ENCODE peak calls at places on chromosome 11, in nine cellular contexts. C, E, Y, F, I, K, P, X and A are unnamed samples.

GRCh38 chr11:109795234-109795633 is 298.0 kb upstream of the ZC3H12C start:
- DNase-seq in X (no peak), I (no peak), C (peak; percentile 20), F (no peak), P (no peak), K (peak; percentile 78), E (no peak), Y (no peak), A (peak; percentile 5)

GRCh38 chr11:71283960-71284359 is 31.6 kb upstream of the SHANK2 start:
- DNase-seq in X (no peak), P (no peak), E (no peak), F (no peak), I (no peak), C (no peak), Y (no peak), K (no peak), A (peak; percentile 88)

GRCh38 chr11:83033972-83034672 is 37.6 kb downstream of the RAB30 start:
- DNase-seq in C (peak; percentile 90), F (no peak), K (peak; percentile 88), Y (peak; percentile 64), I (peak; percentile 24), E (no peak), P (no peak), X (peak; percentile 88), A (peak; percentile 62)

GRCh38 chr11:74871037-74871436 is 77.9 kb downstream of the XRRA1 start:
- DNase-seq in I (no peak), Y (no peak), X (no peak), C (no peak), P (no peak), K (no peak), F (no peak), E (no peak), A (no peak)

GRCh38 chr11:11845066-11845465 is 3.3 kb downstream of the USP47 start:
- DNase-seq in X (no peak), Y (no peak), E (no peak), C (no peak), F (no peak), I (no peak), K (no peak), P (no peak), A (peak; percentile 92)

GRCh38 chr11:19367051-19367709 is 126.4 kb upstream of the E2F8 start:
- DNase-seq in P (no peak), K (peak; percentile 82), X (peak; percentile 58), C (peak; percentile 32), E (no peak), Y (no peak), I (no peak), F (no peak), A (no peak)

GRCh38 chr11:9567401-9567800 is 6.1 kb upstream of the WEE1 start:
- DNase-seq in X (no peak), F (no peak), I (no peak), P (no peak), Y (no peak), E (no peak), C (peak; percentile 1), K (no peak), A (no peak)

GRCh38 chr11:15665368-15665871 is 550.7 kb downstream of the INSC start:
- DNase-seq in Y (no peak), F (no peak), C (no peak), K (peak; percentile 87), I (no peak), E (no peak), X (no peak), P (no peak), A (no peak)

GRCh38 chr11:68735125-68735524 is 16.2 kb downstream of the TESMIN start:
- DNase-seq in P (no peak), Y (no peak), E (no peak), C (no peak), I (no peak), K (no peak), F (no peak), X (no peak), A (no peak)

GRCh38 chr11:95239871-95240648 is 9.1 kb upstream of the SESN3 start:
- DNase-seq in I (no peak), P (no peak), X (no peak), K (no peak), C (no peak), F (no peak), E (no peak), Y (no peak), A (peak; percentile 19)

GRCh38 chr11:7020183-7020917 is at the start of the genes NLRP14 and ZNF214:
- DNase-seq in Y (peak; percentile 88), X (peak; percentile 99), C (peak; percentile 96), P (peak; percentile 97), K (peak; percentile 92), I (peak; percentile 91), F (no peak), E (no peak), A (peak; percentile 89)

GRCh38 chr11:65310215-65310614 is 4.5 kb upstream of the CDC42EP2 start:
- DNase-seq in E (no peak), C (peak; percentile 43), F (no peak), P (no peak), Y (no peak), I (peak; percentile 68), X (no peak), K (peak; percentile 32), A (no peak)

GRCh38 chr11:134155456-134155855 is 68.3 kb downstream of the NCAPD3 start:
- DNase-seq in E (no peak), I (no peak), K (no peak), X (no peak), P (no peak), Y (no peak), F (no peak), C (no peak), A (no peak)

GRCh38 chr11:111707039-111707690 is 59.0 kb downstream of the PPP2R1B start:
- DNase-seq in P (no peak), I (peak; percentile 38), E (no peak), X (no peak), F (no peak), K (peak; percentile 84), C (peak; percentile 88), Y (no peak), A (peak; percentile 89)

GRCh38 chr11:114738954-114739353 is 60.6 kb downstream of the NXPE2 start:
- DNase-seq in K (peak; percentile 39), E (peak; percentile 59), C (peak; percentile 68), F (no peak), Y (no peak), P (no peak), I (no peak), X (peak; percentile 36), A (peak; percentile 67)